ENCODE peak calls at places on chromosomes 16 and 17, in ten cellular contexts. E is lower leg skin, G is mucosa of descending colon, O is ovary, V is PC-9, J is heart left ventricle, I is fibroblast of pulmonary artery, T is dorsolateral prefrontal cortex, B is pancreas, Z is tibial nerve. N is an unnamed sample.
A peak's percentile ranks its signal among the peaks of the same experiment; 100 is the strongest.

GRCh38 chr16:4925791-4926190 is 11.2 kb downstream of the PPL start:
- DNase-seq in E (no peak), G (no peak), O (no peak), V (no peak), J (no peak), I (no peak), T (no peak), B (no peak), Z (no peak), N (peak; percentile 51)

GRCh38 chr17:72643575-72644216 is 448.8 kb downstream of the SLC39A11 start:
- DNase-seq in E (no peak), G (no peak), O (no peak), V (no peak), J (no peak), I (no peak), T (no peak), B (no peak), Z (no peak), N (no peak)

GRCh38 chr17:76775021-76775420 is 37.1 kb downstream of the MFSD11 start:
- DNase-seq in E (no peak), G (no peak), O (no peak), V (no peak), J (no peak), I (no peak), T (no peak), B (no peak), Z (no peak), N (no peak)

GRCh38 chr17:327971-328370 is 24.6 kb downstream of the RPH3AL start:
- DNase-seq in E (no peak), G (peak; percentile 3), O (no peak), V (no peak), J (peak; percentile 30), I (no peak), T (no peak), B (peak; percentile 42), Z (no peak), N (no peak)

GRCh38 chr16:79668502-79668901 is 68.0 kb upstream of the MAF start:
- DNase-seq in E (no peak), G (no peak), O (no peak), V (no peak), J (no peak), I (no peak), T (no peak), B (no peak), Z (no peak), N (no peak)

GRCh38 chr17:74856113-74856512 is 3.6 kb downstream of the GRIN2C start:
- DNase-seq in E (no peak), G (no peak), O (no peak), V (no peak), J (no peak), I (no peak), T (no peak), B (no peak), Z (no peak), N (no peak)

GRCh38 chr16:23120562-23120961 is 28.7 kb downstream of the USP31 start:
- DNase-seq in E (no peak), G (no peak), O (no peak), V (no peak), J (no peak), I (no peak), T (no peak), B (no peak), Z (no peak), N (no peak)

GRCh38 chr17:47862621-47863440 is 11.9 kb upstream of the SP6 start:
- DNase-seq in E (no peak), G (no peak), O (no peak), V (peak; percentile 41), J (peak; percentile 56), I (peak; percentile 73), T (no peak), B (no peak), Z (no peak), N (no peak)

GRCh38 chr16:29962344-29962994 is 590 bp downstream of the TMEM219 start:
- DNase-seq in E (peak; percentile 68), G (no peak), O (no peak), V (no peak), J (no peak), I (peak; percentile 57), T (no peak), B (no peak), Z (peak; percentile 20), N (peak; percentile 69)

GRCh38 chr17:80945736-80946135 is 45.9 kb upstream of the CHMP6 start:
- DNase-seq in E (no peak), G (peak; percentile 7), O (no peak), V (no peak), J (peak; percentile 41), I (no peak), T (no peak), B (peak; percentile 37), Z (no peak), N (no peak)

GRCh38 chr16:50547944-50548658 is at the start of gene NKD1:
- DNase-seq in E (peak; percentile 91), G (peak; percentile 81), O (peak; percentile 81), V (peak; percentile 59), J (peak; percentile 82), I (peak; percentile 24), T (peak; percentile 39), B (peak; percentile 93), Z (peak; percentile 69), N (peak; percentile 27)

GRCh38 chr16:50517450-50518252 is 30.5 kb upstream of the NKD1 start:
- DNase-seq in E (peak; percentile 60), G (no peak), O (no peak), V (no peak), J (no peak), I (no peak), T (no peak), B (no peak), Z (no peak), N (no peak)

DNA sequence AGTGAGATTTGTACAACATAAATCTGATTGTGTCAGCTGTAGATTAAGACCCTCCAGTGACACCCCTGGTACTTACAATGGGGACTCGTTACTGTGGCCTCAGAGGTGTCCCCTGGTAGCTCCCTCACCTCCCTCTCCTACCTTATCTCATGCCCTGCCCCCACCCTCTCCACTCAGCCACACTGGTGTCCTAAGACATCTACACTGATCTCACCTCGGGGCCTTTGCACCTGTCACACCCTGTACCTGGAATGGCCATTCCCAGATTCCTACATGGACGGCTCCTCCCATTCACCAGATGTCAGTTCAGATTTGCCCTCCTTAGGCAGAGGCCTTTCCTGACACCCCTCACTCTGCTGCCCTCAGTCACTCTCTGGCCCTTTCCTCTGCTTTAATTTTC is 319.3 kb downstream of the CPPED1 start:
- DNase-seq in E (peak; percentile 62), G (peak; percentile 31), O (no peak), V (no peak), J (no peak), I (no peak), T (no peak), B (no peak), Z (no peak), N (no peak)
- H3K4me3 ChIP-seq in E (no peak overlapping the region), G (no peak overlapping the region), O (no peak overlapping the region), V (no peak overlapping the region), J (no peak overlapping the region), I (no peak overlapping the region), T (no peak overlapping the region), B (no peak overlapping the region), Z (no peak overlapping the region), N (no peak overlapping the region)

DNA sequence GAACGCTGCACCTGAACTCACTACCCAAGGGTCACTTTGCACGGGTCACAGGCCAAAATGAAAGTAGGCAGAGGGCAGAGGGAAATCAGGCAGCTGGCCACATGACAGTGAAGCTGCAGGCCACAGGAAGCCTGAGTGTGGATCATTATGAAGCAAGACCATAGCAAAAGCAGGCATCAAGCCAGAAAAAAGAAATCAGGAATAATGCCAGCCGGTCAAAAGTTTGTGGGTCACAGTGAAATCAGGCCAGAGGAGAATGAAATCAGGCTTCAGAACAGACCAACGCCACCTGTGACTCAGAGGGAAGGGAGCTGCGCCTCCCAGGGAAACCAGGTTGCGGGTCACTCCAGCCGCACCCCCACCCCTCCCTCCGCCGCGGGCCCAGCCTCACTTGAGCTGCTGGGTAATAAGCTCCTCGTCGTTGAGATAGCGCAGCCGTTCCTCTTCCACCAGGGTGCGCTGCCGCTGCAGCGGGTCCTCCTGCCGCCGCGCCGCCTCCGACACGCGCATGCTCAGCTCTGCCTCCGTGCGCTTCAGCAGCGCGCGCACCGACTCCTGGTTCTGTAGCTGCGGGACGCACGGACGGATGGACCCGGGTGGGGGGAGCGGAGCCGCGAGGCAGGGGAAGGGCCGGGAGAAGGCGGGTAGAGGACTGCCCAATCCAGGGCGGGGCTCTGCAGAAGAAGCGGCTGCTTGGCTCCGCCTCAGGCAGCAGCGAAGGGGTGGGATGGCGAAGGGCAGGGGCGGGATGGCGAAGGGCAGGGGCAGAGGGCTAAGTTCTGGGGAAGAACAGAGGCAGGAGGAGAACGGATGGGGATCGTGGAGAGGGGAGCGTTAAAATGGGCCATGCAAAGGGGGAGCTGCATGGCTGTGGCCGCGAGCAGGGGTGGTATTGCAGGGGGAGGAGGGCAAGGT is 47.7 kb downstream of the SRCIN1 start:
- DNase-seq in E (peak; percentile 98), G (peak; percentile 94), O (peak; percentile 91), V (peak; percentile 95), J (peak; percentile 95), I (peak; percentile 93), T (peak; percentile 85), B (peak; percentile 96), Z (peak; percentile 81), N (peak; percentile 93)
- TF ChIP-seq CTCF in E (no peak), G (peak; percentile 90), O (peak; percentile 95), V (peak; percentile 78), J (peak; percentile 96), I (peak; percentile 87), T (peak; percentile 96), B (peak; percentile 76), Z (peak; percentile 98), N (peak; percentile 90)

GRCh38 chr16:31331807-31332301 is 23.1 kb upstream of the ITGAX start:
- DNase-seq in E (no peak), G (no peak), O (no peak), V (no peak), J (no peak), I (no peak), T (peak; percentile 27), B (no peak), Z (no peak), N (no peak)

GRCh38 chr16:31332544-31332943 is 22.4 kb upstream of the ITGAX start:
- DNase-seq in E (no peak), G (no peak), O (no peak), V (no peak), J (no peak), I (no peak), T (no peak), B (no peak), Z (no peak), N (no peak)

GRCh38 chr16:31331141-31331764 is 23.7 kb upstream of the ITGAX start:
- DNase-seq in E (no peak), G (no peak), O (no peak), V (no peak), J (no peak), I (no peak), T (no peak), B (no peak), Z (no peak), N (no peak)

GRCh38 chr16:31329671-31330552 is 25.1 kb upstream of the ITGAX start:
- DNase-seq in E (no peak), G (no peak), O (no peak), V (no peak), J (no peak), I (no peak), T (no peak), B (no peak), Z (no peak), N (no peak)

GRCh38 chr16:31330553-31330890 is 24.5 kb upstream of the ITGAX start:
- DNase-seq in E (no peak), G (no peak), O (no peak), V (no peak), J (no peak), I (no peak), T (no peak), B (no peak), Z (no peak), N (no peak)
- H3K4me3 ChIP-seq in E (no peak overlapping the region), G (no peak overlapping the region), O (no peak overlapping the region), V (no peak overlapping the region), J (no peak overlapping the region), I (no peak overlapping the region), T (no peak overlapping the region), B (no peak overlapping the region), Z (no peak overlapping the region), N (no peak overlapping the region)

GRCh38 chr17:10526517-10526916 is 8.2 kb upstream of the MYH1 start:
- DNase-seq in E (no peak), G (no peak), O (no peak), V (no peak), J (no peak), I (no peak), T (no peak), B (no peak), Z (no peak), N (no peak)
- TF ChIP-seq CTCF in E (no peak), G (no peak), O (no peak), V (no peak), J (no peak), I (no peak), T (no peak), B (no peak), Z (no peak), N (no peak)